ENCODE peak calls at places on chromosomes 7 and 10, in nine cellular contexts. One of them, this sample, is unnamed. For H3K4me1, the result is how much of the 10 kb centered on the place peaks cover.

GRCh38 chr10:59079386-59080226 is 96.8 kb upstream of the PHYHIPL start:
- DNase-seq in lower lobe of right lung: no peak
- DNase-seq in upper lobe of left lung: no peak
- DNase-seq in body of pancreas: no peak
- DNase-seq in uterus: no peak
- DNase-seq in spleen: no peak
- DNase-seq in heart left ventricle: no peak
- DNase-seq in GM23338: no peak
- DNase-seq in CD4-positive, alpha-beta memory T cell: no peak
- DNase-seq in this sample: no peak

GRCh38 chr7:105587899-105588690 is 6.8 kb upstream of the EFCAB10 start:
- DNase-seq in lower lobe of right lung: no peak
- DNase-seq in upper lobe of left lung: no peak
- DNase-seq in body of pancreas: no peak
- DNase-seq in uterus: no peak
- DNase-seq in spleen: no peak
- DNase-seq in heart left ventricle: no peak
- DNase-seq in GM23338: no peak
- DNase-seq in CD4-positive, alpha-beta memory T cell: no peak
- DNase-seq in this sample: no peak

GRCh38 chr10:67666416-67667043 is 29.5 kb downstream of the CTNNA3 start:
- DNase-seq in lower lobe of right lung: no peak
- DNase-seq in upper lobe of left lung: no peak
- DNase-seq in body of pancreas: no peak
- DNase-seq in uterus: no peak
- DNase-seq in spleen: no peak
- DNase-seq in heart left ventricle: no peak
- DNase-seq in GM23338: peak
- DNase-seq in CD4-positive, alpha-beta memory T cell: no peak
- DNase-seq in this sample: no peak

GRCh38 chr7:128217030-128217805 is 23.9 kb upstream of the LEP start:
- DNase-seq in lower lobe of right lung: peak
- DNase-seq in upper lobe of left lung: no peak
- DNase-seq in body of pancreas: no peak
- DNase-seq in uterus: no peak
- DNase-seq in spleen: peak
- DNase-seq in heart left ventricle: peak
- DNase-seq in GM23338: peak
- DNase-seq in CD4-positive, alpha-beta memory T cell: no peak
- DNase-seq in this sample: no peak

GRCh38 chr10:1368772-1369171 is 312.6 kb downstream of the WDR37 start:
- DNase-seq in lower lobe of right lung: no peak
- DNase-seq in upper lobe of left lung: no peak
- DNase-seq in body of pancreas: peak
- DNase-seq in uterus: no peak
- DNase-seq in spleen: no peak
- DNase-seq in heart left ventricle: no peak
- DNase-seq in GM23338: peak
- DNase-seq in CD4-positive, alpha-beta memory T cell: no peak
- DNase-seq in this sample: no peak

GRCh38 chr10:88851706-88852105 is at the start of gene ANKRD22:
- DNase-seq in lower lobe of right lung: peak
- DNase-seq in upper lobe of left lung: no peak
- DNase-seq in body of pancreas: peak
- DNase-seq in uterus: no peak
- DNase-seq in spleen: no peak
- DNase-seq in heart left ventricle: no peak
- DNase-seq in GM23338: peak
- DNase-seq in CD4-positive, alpha-beta memory T cell: no peak
- DNase-seq in this sample: peak

GRCh38 chr10:89836840-89837172 is 135.4 kb downstream of the KIF20B start:
- DNase-seq in lower lobe of right lung: peak
- DNase-seq in upper lobe of left lung: no peak
- DNase-seq in body of pancreas: no peak
- DNase-seq in uterus: no peak
- DNase-seq in spleen: peak
- DNase-seq in heart left ventricle: no peak
- DNase-seq in GM23338: no peak
- DNase-seq in CD4-positive, alpha-beta memory T cell: no peak
- DNase-seq in this sample: no peak

GRCh38 chr7:17546206-17546998 is 247.9 kb downstream of the AHR start:
- DNase-seq in lower lobe of right lung: no peak
- DNase-seq in upper lobe of left lung: no peak
- DNase-seq in body of pancreas: no peak
- DNase-seq in uterus: no peak
- DNase-seq in spleen: no peak
- DNase-seq in heart left ventricle: no peak
- DNase-seq in GM23338: no peak
- DNase-seq in CD4-positive, alpha-beta memory T cell: no peak
- DNase-seq in this sample: no peak

GRCh38 chr7:94700926-94701554 is 45.1 kb upstream of the SGCE start:
- DNase-seq in lower lobe of right lung: no peak
- DNase-seq in upper lobe of left lung: no peak
- DNase-seq in body of pancreas: no peak
- DNase-seq in uterus: no peak
- DNase-seq in spleen: no peak
- DNase-seq in heart left ventricle: no peak
- DNase-seq in GM23338: no peak
- DNase-seq in CD4-positive, alpha-beta memory T cell: no peak
- DNase-seq in this sample: no peak

GRCh38 chr10:56035489-56035888 is 325.6 kb downstream of the ZWINT start:
- DNase-seq in lower lobe of right lung: no peak
- DNase-seq in upper lobe of left lung: no peak
- DNase-seq in body of pancreas: no peak
- DNase-seq in uterus: no peak
- DNase-seq in spleen: peak
- DNase-seq in heart left ventricle: no peak
- DNase-seq in GM23338: no peak
- DNase-seq in CD4-positive, alpha-beta memory T cell: no peak
- DNase-seq in this sample: no peak

GRCh38 chr7:2175091-2175490 is 57.7 kb downstream of the MAD1L1 start:
- DNase-seq in lower lobe of right lung: no peak
- DNase-seq in upper lobe of left lung: no peak
- DNase-seq in body of pancreas: no peak
- DNase-seq in uterus: no peak
- DNase-seq in spleen: peak
- DNase-seq in heart left ventricle: no peak
- DNase-seq in GM23338: no peak
- DNase-seq in CD4-positive, alpha-beta memory T cell: no peak
- DNase-seq in this sample: no peak

GRCh38 chr7:64907641-64908326 is 4.7 kb downstream of the ZNF273 start:
- DNase-seq in lower lobe of right lung: no peak
- DNase-seq in upper lobe of left lung: no peak
- DNase-seq in body of pancreas: no peak
- DNase-seq in uterus: no peak
- DNase-seq in spleen: no peak
- DNase-seq in heart left ventricle: no peak
- DNase-seq in GM23338: no peak
- DNase-seq in CD4-positive, alpha-beta memory T cell: no peak
- DNase-seq in this sample: no peak

GRCh38 chr7:64902806-64903721 is at the start of gene ZNF273:
- DNase-seq in lower lobe of right lung: peak
- DNase-seq in upper lobe of left lung: peak
- DNase-seq in body of pancreas: peak
- DNase-seq in uterus: peak
- DNase-seq in spleen: peak
- DNase-seq in heart left ventricle: peak
- DNase-seq in GM23338: peak
- DNase-seq in CD4-positive, alpha-beta memory T cell: peak
- DNase-seq in this sample: peak

GRCh38 chr7:64905547-64905946 is 2.5 kb downstream of the ZNF273 start:
- DNase-seq in lower lobe of right lung: no peak
- DNase-seq in upper lobe of left lung: no peak
- DNase-seq in body of pancreas: no peak
- DNase-seq in uterus: no peak
- DNase-seq in spleen: no peak
- DNase-seq in heart left ventricle: no peak
- DNase-seq in GM23338: no peak
- DNase-seq in CD4-positive, alpha-beta memory T cell: no peak
- DNase-seq in this sample: no peak

GRCh38 chr7:64905133-64905532 is 2.1 kb downstream of the ZNF273 start:
- DNase-seq in lower lobe of right lung: no peak
- DNase-seq in upper lobe of left lung: no peak
- DNase-seq in body of pancreas: no peak
- DNase-seq in uterus: no peak
- DNase-seq in spleen: no peak
- DNase-seq in heart left ventricle: no peak
- DNase-seq in GM23338: no peak
- DNase-seq in CD4-positive, alpha-beta memory T cell: no peak
- DNase-seq in this sample: no peak

GRCh38 chr7:64904008-64904407 is 935 bp downstream of the ZNF273 start:
- DNase-seq in lower lobe of right lung: no peak
- DNase-seq in upper lobe of left lung: no peak
- DNase-seq in body of pancreas: no peak
- DNase-seq in uterus: no peak
- DNase-seq in spleen: no peak
- DNase-seq in heart left ventricle: no peak
- DNase-seq in GM23338: no peak
- DNase-seq in CD4-positive, alpha-beta memory T cell: no peak
- DNase-seq in this sample: no peak
- H3K4me3 ChIP-seq in lower lobe of right lung: peak
- H3K4me3 ChIP-seq in upper lobe of left lung: peak
- H3K4me3 ChIP-seq in body of pancreas: no peak
- H3K4me3 ChIP-seq in uterus: peak
- H3K4me3 ChIP-seq in spleen: peak
- H3K4me3 ChIP-seq in heart left ventricle: peak
- H3K4me3 ChIP-seq in GM23338: peak
- H3K4me3 ChIP-seq in CD4-positive, alpha-beta memory T cell: peak
- H3K4me3 ChIP-seq in this sample: peak

DNA sequence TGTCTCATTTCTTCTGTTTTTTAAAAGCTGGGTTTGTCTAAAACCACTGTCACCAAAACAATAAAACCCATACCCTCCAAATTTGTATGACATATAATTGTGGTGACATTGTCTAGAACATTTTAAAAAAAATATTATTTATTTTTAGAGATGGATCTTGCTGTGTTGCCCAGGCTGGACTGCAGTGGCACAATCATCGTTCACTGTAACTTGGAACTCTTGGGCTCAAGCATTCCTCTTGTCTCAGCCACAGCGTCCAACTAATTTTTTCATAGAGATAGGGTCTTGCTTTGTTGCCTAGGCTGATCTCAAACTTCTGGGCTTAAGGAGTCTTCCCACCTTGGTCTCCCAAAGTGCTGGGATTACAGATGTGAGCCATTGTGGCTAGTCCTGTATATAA is 116.5 kb downstream of the CCNY start:
- DNase-seq in lower lobe of right lung: no peak
- DNase-seq in upper lobe of left lung: no peak
- DNase-seq in body of pancreas: no peak
- DNase-seq in uterus: no peak
- DNase-seq in spleen: no peak
- DNase-seq in heart left ventricle: no peak
- DNase-seq in GM23338: no peak
- DNase-seq in CD4-positive, alpha-beta memory T cell: no peak
- DNase-seq in this sample: no peak
- H3K4me1 ChIP-seq in lower lobe of right lung: half or more
- H3K4me1 ChIP-seq in upper lobe of left lung: half or more
- H3K4me1 ChIP-seq in body of pancreas: half or more
- H3K4me1 ChIP-seq in uterus: under half
- H3K4me1 ChIP-seq in spleen: half or more
- H3K4me1 ChIP-seq in heart left ventricle: half or more
- H3K4me1 ChIP-seq in GM23338: under half
- H3K4me1 ChIP-seq in CD4-positive, alpha-beta memory T cell: half or more
- H3K4me1 ChIP-seq in this sample: under half

DNA sequence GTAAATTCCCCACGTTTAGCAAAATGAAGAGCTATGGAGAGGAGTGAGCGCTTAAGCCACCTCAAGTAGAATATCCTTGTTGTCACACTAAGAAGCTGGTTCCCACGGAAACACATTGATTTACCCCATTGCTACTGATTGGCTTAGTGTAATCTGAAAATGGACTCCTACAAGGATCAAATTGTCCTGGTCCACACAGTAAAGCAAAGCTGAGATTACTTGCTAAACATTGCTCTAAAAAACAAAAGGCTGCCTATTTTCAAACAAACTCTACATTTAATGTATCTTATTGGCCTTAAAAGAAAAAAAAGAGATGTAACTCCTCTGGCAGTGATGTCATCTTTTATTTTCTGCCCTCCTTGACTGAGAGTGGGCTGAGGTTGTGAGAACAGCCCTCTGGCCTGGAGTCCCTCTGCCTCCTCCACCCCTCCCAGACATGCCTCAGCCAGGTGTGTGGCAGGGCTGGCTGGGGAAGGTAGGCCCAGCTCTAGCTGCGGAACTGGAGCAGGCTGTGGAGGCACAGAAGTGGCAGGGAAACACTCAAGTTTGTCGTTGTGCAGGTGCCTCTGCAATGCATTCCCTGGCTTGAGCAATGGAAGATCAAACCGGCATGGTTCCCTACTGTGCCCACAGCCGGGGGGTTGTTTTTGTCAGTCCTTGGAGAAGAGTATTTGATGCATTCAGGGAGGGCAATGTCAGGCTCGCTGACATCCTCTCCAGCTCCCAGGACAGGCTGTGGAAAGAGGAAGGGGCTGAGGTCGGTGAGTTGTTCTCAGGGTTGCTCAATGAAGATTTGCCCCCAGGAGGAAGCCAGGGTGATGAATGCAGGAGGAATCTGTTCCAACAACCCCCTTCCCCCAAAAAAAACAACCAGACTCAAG is 9.1 kb downstream of the KLF6 start:
- DNase-seq in lower lobe of right lung: no peak
- DNase-seq in upper lobe of left lung: no peak
- DNase-seq in body of pancreas: no peak
- DNase-seq in uterus: no peak
- DNase-seq in spleen: peak
- DNase-seq in heart left ventricle: no peak
- DNase-seq in GM23338: peak
- DNase-seq in CD4-positive, alpha-beta memory T cell: peak
- DNase-seq in this sample: peak
- H3K27ac ChIP-seq in lower lobe of right lung: peak
- H3K27ac ChIP-seq in upper lobe of left lung: peak
- H3K27ac ChIP-seq in body of pancreas: peak
- H3K27ac ChIP-seq in uterus: peak
- H3K27ac ChIP-seq in spleen: peak
- H3K27ac ChIP-seq in heart left ventricle: peak
- H3K27ac ChIP-seq in GM23338: peak
- H3K27ac ChIP-seq in CD4-positive, alpha-beta memory T cell: peak
- H3K27ac ChIP-seq in this sample: peak

DNA sequence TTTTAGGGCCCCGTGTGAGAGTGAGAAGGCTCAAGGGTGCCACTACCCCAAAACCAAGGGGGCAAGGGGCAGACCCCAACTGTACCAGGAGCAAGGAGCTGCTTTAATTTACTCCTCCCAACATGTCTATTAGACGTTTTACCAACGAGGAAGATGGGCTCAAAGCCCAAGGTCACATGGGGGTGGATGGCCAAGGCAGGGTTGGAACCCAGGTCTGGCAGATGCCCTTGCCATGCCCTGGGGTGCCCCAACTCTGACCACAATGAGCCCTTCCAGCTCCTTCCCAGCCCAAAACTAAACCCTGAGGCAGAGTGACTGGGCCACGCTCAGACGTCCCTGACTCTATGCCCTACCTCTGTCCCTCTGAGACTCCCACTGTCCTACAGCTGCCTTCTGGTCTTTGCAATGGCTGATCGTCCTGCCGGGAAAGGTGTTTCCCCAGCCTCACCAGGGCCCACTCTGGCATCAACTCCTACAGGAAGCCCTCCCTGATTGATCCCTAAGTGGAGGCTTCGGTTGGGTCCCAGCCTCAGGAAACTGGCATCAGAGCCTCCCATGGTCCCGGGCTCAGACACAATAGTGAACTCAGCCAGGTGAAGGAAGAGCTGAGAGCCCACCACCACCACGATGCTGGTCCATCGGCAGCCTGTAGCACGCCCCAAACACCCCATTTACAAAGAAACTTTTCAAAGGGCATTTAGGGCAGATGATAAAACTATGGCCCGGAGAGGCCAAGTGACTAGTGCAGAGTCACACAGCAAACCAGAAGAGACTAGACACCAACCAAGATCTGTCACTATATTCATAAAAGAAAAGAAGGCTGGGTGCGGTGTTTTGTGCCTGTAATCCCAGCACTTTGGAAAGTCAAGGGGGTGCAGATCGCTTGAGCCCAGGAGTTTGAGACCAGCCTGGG is 60.2 kb upstream of the MYL10 start:
- DNase-seq in lower lobe of right lung: no peak
- DNase-seq in upper lobe of left lung: no peak
- DNase-seq in body of pancreas: no peak
- DNase-seq in uterus: no peak
- DNase-seq in spleen: no peak
- DNase-seq in heart left ventricle: no peak
- DNase-seq in GM23338: no peak
- DNase-seq in CD4-positive, alpha-beta memory T cell: no peak
- DNase-seq in this sample: no peak
- H3K4me3 ChIP-seq in lower lobe of right lung: no peak
- H3K4me3 ChIP-seq in upper lobe of left lung: no peak
- H3K4me3 ChIP-seq in body of pancreas: no peak
- H3K4me3 ChIP-seq in uterus: no peak
- H3K4me3 ChIP-seq in spleen: no peak
- H3K4me3 ChIP-seq in heart left ventricle: no peak
- H3K4me3 ChIP-seq in GM23338: peak
- H3K4me3 ChIP-seq in CD4-positive, alpha-beta memory T cell: no peak
- H3K4me3 ChIP-seq in this sample: no peak